ENCODE peak calls at places on chromosomes 6 and 20, in eight cellular contexts. Y is nephron progenitor cell, Z is GM20000, T is HFFc6, S is mammary epithelial cell, H is psoas muscle, J is MM.1S, X is WERI-Rb-1. K is an unnamed sample.

GRCh38 chr6:484086-484728 is 92.7 kb downstream of the IRF4 start:
- DNase-seq in Y (no peak), Z (peak), T (no peak), S (peak), H (no peak), J (no peak), X (no peak), K (peak)

GRCh38 chr20:36362978-36363713 is 57.0 kb downstream of the DLGAP4 start:
- DNase-seq in Y (no peak), Z (no peak), T (no peak), S (no peak), H (no peak), J (no peak), X (no peak), K (no peak)

GRCh38 chr6:139161817-139162284 is 27.0 kb downstream of the HECA start:
- DNase-seq in Y (no peak), Z (peak), T (no peak), S (no peak), H (no peak), J (peak), X (no peak), K (peak)

GRCh38 chr6:156131221-156131903 is 645.8 kb upstream of the ARID1B start:
- DNase-seq in Y (no peak), Z (peak), T (no peak), S (no peak), H (no peak), J (peak), X (no peak), K (no peak)

GRCh38 chr6:62623851-62624532 is 338.0 kb upstream of the KHDRBS2 start:
- DNase-seq in Y (no peak), Z (no peak), T (no peak), S (no peak), H (no peak), J (no peak), X (no peak), K (no peak)

GRCh38 chr20:43304598-43304997 is 114.9 kb upstream of the PTPRT start:
- DNase-seq in Y (no peak), Z (no peak), T (no peak), S (no peak), H (no peak), J (no peak), X (no peak), K (no peak)

GRCh38 chr20:35497780-35498189 is 31.7 kb downstream of the C20orf173 start:
- DNase-seq in Y (no peak), Z (no peak), T (no peak), S (no peak), H (peak), J (no peak), X (no peak), K (no peak)

GRCh38 chr6:163585932-163586437 is 171.5 kb downstream of the QKI start:
- DNase-seq in Y (no peak), Z (no peak), T (peak), S (peak), H (peak), J (no peak), X (no peak), K (no peak)

GRCh38 chr6:40436685-40437604 is 150.2 kb downstream of the LRFN2 start:
- DNase-seq in Y (no peak), Z (no peak), T (no peak), S (peak), H (no peak), J (no peak), X (no peak), K (peak)

GRCh38 chr6:44787254-44787844 is 399.8 kb downstream of the CDC5L start:
- DNase-seq in Y (no peak), Z (no peak), T (no peak), S (no peak), H (no peak), J (no peak), X (no peak), K (peak)

GRCh38 chr6:37143585-37143984 is 26.4 kb upstream of the PIM1 start:
- DNase-seq in Y (no peak), Z (no peak), T (no peak), S (no peak), H (no peak), J (no peak), X (no peak), K (no peak)

GRCh38 chr20:43744966-43745733 is 18.3 kb upstream of the GTSF1L start:
- DNase-seq in Y (no peak), Z (no peak), T (no peak), S (no peak), H (no peak), J (no peak), X (peak), K (no peak)

GRCh38 chr20:55567826-55568225 is 437.5 kb downstream of the CBLN4 start:
- DNase-seq in Y (no peak), Z (no peak), T (no peak), S (peak), H (no peak), J (no peak), X (no peak), K (no peak)

GRCh38 chr6:26543953-26544352 is 5.8 kb downstream of the HMGN4 start:
- DNase-seq in Y (no peak), Z (no peak), T (no peak), S (no peak), H (no peak), J (no peak), X (no peak), K (no peak)

GRCh38 chr20:32139947-32140346 is 30.4 kb downstream of the TM9SF4 start:
- DNase-seq in Y (no peak), Z (no peak), T (no peak), S (no peak), H (no peak), J (no peak), X (no peak), K (no peak)

GRCh38 chr20:35387334-35387733 is 24.4 kb downstream of the UQCC1 start:
- DNase-seq in Y (no peak), Z (no peak), T (peak), S (peak), H (no peak), J (no peak), X (no peak), K (no peak)

GRCh38 chr20:54058420-54059139 is 11.8 kb downstream of the BCAS1 start:
- DNase-seq in Y (no peak), Z (no peak), T (no peak), S (no peak), H (no peak), J (no peak), X (no peak), K (no peak)

GRCh38 chr6:73452107-73452461 is at the start of gene CGAS:
- DNase-seq in Y (no peak), Z (peak), T (peak), S (peak), H (peak), J (peak), X (no peak), K (peak)

GRCh38 chr20:13029687-13030510 is 21.1 kb downstream of the SPTLC3 start:
- DNase-seq in Y (no peak), Z (no peak), T (peak), S (peak), H (no peak), J (no peak), X (no peak), K (peak)

GRCh38 chr20:61886721-61887658 is 178.7 kb downstream of the TAF4 start:
- DNase-seq in Y (peak), Z (peak), T (peak), S (peak), H (peak), J (peak), X (peak), K (peak)

GRCh38 chr6:11778648-11779307 is at the start of gene ADTRP:
- DNase-seq in Y (no peak), Z (no peak), T (no peak), S (no peak), H (no peak), J (no peak), X (peak), K (no peak)

GRCh38 chr20:5531318-5532081 is 214.7 kb upstream of the PROKR2 start:
- DNase-seq in Y (no peak), Z (no peak), T (peak), S (peak), H (no peak), J (no peak), X (no peak), K (no peak)

GRCh38 chr6:156347251-156348049 is 429.7 kb upstream of the ARID1B start:
- DNase-seq in Y (no peak), Z (no peak), T (no peak), S (no peak), H (no peak), J (no peak), X (no peak), K (no peak)

GRCh38 chr20:37233471-37234253 is 28.0 kb downstream of the GHRH start:
- DNase-seq in Y (no peak), Z (no peak), T (no peak), S (no peak), H (no peak), J (no peak), X (peak), K (no peak)

GRCh38 chr20:48743807-48744206 is 84.0 kb downstream of the PREX1 start:
- DNase-seq in Y (no peak), Z (no peak), T (no peak), S (no peak), H (no peak), J (no peak), X (no peak), K (no peak)

GRCh38 chr6:108921547-108922331 is 73.5 kb downstream of the ARMC2 start:
- DNase-seq in Y (peak), Z (no peak), T (peak), S (peak), H (peak), J (peak), X (no peak), K (peak)

GRCh38 chr6:101883398-101883975 is 490.0 kb downstream of the GRIK2 start:
- DNase-seq in Y (no peak), Z (no peak), T (no peak), S (no peak), H (no peak), J (no peak), X (no peak), K (no peak)

GRCh38 chr20:34185766-34186620 is 55.2 kb upstream of the ASIP start:
- DNase-seq in Y (no peak), Z (no peak), T (peak), S (no peak), H (no peak), J (no peak), X (no peak), K (no peak)

GRCh38 chr20:25135031-25135430 is 53.1 kb upstream of the VSX1 start:
- DNase-seq in Y (no peak), Z (no peak), T (no peak), S (no peak), H (no peak), J (no peak), X (no peak), K (no peak)

GRCh38 chr20:7883309-7883708 is 56.9 kb downstream of the HAO1 start:
- DNase-seq in Y (no peak), Z (no peak), T (no peak), S (peak), H (no peak), J (no peak), X (no peak), K (no peak)

GRCh38 chr6:21767891-21768659 is 174.5 kb downstream of the SOX4 start:
- DNase-seq in Y (no peak), Z (no peak), T (peak), S (peak), H (no peak), J (peak), X (no peak), K (no peak)

GRCh38 chr6:143238306-143238705 is 177.6 kb downstream of the AIG1 start:
- DNase-seq in Y (no peak), Z (no peak), T (no peak), S (no peak), H (no peak), J (no peak), X (no peak), K (no peak)
- TF ChIP-seq CTCF in Y (no peak), Z (no peak), T (no peak), S (no peak), H (no peak), J (no peak), X (no peak), K (no peak)

DNA sequence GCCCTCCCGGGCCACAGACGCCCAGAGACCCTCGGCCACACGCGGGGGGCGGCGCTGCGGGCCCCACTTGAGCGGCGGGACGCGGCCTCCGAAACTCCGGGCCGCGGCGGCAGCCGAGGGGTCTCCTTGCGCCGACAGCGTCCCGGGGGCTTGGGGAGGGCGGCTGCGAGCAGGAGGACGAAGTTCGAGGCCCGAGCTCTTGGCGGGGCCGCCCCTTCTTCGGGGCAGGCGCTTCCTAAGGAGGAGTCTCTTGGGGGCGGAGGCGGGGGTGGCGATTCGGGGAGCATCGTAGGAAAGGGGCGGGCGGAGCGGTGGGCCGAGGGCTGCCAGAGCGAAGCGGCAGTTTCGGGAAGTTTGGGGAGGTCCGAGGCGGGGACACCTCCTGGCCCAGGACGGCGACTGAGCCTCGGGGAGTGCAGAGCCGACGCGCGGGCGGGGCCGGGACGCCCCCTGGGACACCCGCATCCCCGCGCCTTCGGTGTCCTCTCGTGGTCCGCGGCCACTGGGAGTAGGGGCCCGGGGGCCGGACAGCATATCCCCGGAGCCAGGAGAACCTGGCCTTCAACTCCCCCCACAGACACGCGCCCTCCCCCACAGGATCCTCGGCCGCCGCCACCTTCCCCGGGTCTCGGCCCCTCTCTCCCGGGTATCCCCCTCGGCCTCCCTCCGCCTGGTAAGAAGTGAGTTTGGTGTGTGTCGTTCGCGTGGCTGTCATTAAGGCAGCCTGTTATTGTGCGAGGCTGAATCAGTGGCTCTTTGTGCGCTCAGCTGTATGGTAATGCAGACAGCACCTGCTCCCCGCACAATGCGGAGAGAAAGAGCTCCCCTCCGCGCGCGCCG is 613 bp upstream of the DLL1 start:
- DNase-seq in Y (peak), Z (peak), T (no peak), S (peak), H (peak), J (no peak), X (peak), K (peak)
- TF ChIP-seq CTCF in Y (no peak), Z (no peak), T (no peak), S (no peak), H (no peak), J (no peak), X (peak), K (no peak)

DNA sequence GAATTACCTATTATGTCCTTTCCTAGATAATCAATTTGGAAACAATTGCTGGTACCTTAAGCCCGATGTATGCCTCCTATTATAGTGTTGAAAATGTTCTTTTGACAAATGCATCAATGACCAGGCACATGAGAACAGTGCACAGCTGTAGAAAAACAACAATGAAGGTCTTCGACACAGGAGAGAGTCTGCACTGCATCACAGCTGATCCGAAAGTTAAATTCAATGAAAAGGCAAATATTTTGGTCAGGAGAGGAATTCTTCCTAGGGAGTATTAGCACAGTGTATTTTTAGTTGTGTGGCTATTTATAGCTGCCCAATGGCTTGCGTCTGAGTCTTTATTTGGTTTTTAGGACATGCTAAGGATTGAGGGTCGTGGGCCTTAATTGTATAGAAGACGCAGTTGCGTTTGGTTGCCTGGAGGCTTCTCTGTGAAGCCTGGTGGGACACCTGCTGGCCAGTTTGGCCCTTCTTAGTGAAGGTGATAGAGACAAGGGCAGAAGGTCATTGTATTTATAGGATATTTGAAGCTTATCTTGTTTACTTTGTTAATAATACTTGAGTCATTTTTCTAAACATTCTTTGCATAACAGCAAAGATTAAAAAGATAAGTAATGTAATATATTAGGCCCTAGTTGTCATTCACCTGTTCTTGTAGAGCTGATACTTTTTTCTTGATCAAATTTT is 72.3 kb downstream of the CDYL start:
- DNase-seq in Y (peak), Z (peak), T (no peak), S (no peak), H (no peak), J (no peak), X (peak), K (peak)
- TF ChIP-seq CTCF in Y (peak), Z (peak), T (peak), S (no peak), H (peak), J (peak), X (peak), K (peak)

GRCh38 chr6:161058746-161059145 is 67.2 kb downstream of the MAP3K4 start:
- DNase-seq in Y (no peak), Z (no peak), T (no peak), S (no peak), H (no peak), J (no peak), X (no peak), K (no peak)
- TF ChIP-seq CTCF in Y (no peak), Z (no peak), T (no peak), S (no peak), H (no peak), J (no peak), X (no peak), K (no peak)

GRCh38 chr20:44959082-44959895 is 908 bp downstream of the TOMM34 start:
- DNase-seq in Y (peak), Z (peak), T (peak), S (peak), H (no peak), J (peak), X (peak), K (peak)
- TF ChIP-seq CTCF in Y (no peak), Z (no peak), T (no peak), S (no peak), H (no peak), J (peak), X (no peak), K (no peak)

GRCh38 chr6:136526937-136527336 is 23.3 kb downstream of the MAP7 start:
- DNase-seq in Y (no peak), Z (no peak), T (no peak), S (no peak), H (no peak), J (no peak), X (no peak), K (no peak)

GRCh38 chr6:136524936-136525413 is 25.2 kb downstream of the MAP7 start:
- DNase-seq in Y (no peak), Z (no peak), T (no peak), S (no peak), H (no peak), J (no peak), X (no peak), K (no peak)

GRCh38 chr6:136526196-136526930 is 23.9 kb downstream of the MAP7 start:
- DNase-seq in Y (peak), Z (peak), T (peak), S (peak), H (peak), J (no peak), X (peak), K (peak)

GRCh38 chr6:136524339-136524935 is 25.8 kb downstream of the MAP7 start:
- DNase-seq in Y (no peak), Z (no peak), T (no peak), S (no peak), H (no peak), J (no peak), X (no peak), K (no peak)

DNA sequence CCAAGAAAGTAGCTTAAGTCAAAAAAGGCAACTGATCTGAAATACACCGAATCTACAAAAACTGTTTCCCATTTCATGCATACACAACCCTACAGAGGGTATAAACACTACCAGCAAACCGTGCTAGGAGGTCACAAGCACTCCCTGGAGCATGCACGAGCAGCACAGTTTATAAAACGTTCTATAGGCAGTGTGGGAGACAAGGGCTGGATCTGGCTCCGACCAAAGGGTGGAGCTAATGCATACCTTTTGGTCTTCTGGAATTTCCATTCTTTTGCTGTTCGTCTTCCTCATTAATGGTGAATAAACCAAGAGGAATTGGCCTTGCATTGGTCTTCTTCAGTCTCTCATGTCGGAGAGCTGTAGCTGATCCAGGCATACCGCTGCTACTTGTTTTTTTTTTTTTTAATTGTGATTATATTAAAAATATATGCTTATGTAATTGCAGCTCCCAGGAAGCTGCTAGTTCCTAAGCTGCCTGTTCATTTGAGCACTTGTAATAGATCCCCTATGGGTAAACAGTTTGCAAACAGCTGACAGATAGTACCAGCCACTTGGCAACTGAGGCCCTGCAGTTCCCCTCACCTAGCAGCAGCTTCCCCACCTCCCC is 24.5 kb downstream of the MAP7 start:
- DNase-seq in Y (no peak), Z (no peak), T (no peak), S (peak), H (no peak), J (no peak), X (no peak), K (no peak)
- TF ChIP-seq CTCF in Y (no peak), Z (no peak), T (no peak), S (no peak), H (no peak), J (no peak), X (no peak), K (no peak)

GRCh38 chr6:81295310-81295709 is 457.2 kb downstream of the TENT5A start:
- DNase-seq in Y (no peak), Z (no peak), T (no peak), S (no peak), H (no peak), J (no peak), X (no peak), K (no peak)
- TF ChIP-seq CTCF in Y (no peak), Z (no peak), T (no peak), S (no peak), H (no peak), J (no peak), X (no peak), K (no peak)